ENCODE peak calls at places on chromosomes 6 and 20, in five cellular contexts. Q is CD8-positive, alpha-beta T cell; W is fibroblast of villous mesenchyme; F is HCT116; X is brain microvascular endothelial cell. K is an unnamed sample.

GRCh38 chr6:13286185-13286584 is 42.2 kb downstream of the TBC1D7 start:
- DNase-seq in X (no peak), F (no peak), Q (no peak), W (no peak), K (no peak)

GRCh38 chr6:168041928-168042327 is 37.1 kb downstream of the FRMD1 start:
- DNase-seq in X (no peak), W (no peak), F (no peak), Q (no peak), K (no peak)

GRCh38 chr6:3162067-3162497 is 4.7 kb upstream of the TUBB2A start:
- DNase-seq in X (no peak), Q (no peak), F (no peak), W (peak), K (no peak)

GRCh38 chr6:39225543-39225942 is 3.7 kb downstream of the KCNK5 start:
- DNase-seq in W (no peak), Q (no peak), X (no peak), F (no peak), K (no peak)

GRCh38 chr6:2579241-2579761 is 171.4 kb downstream of the MYLK4 start:
- DNase-seq in X (peak), F (no peak), Q (no peak), W (no peak), K (no peak)

GRCh38 chr20:31740208-31740607 is 1.1 kb downstream of the TPX2 start:
- DNase-seq in F (no peak), W (peak), X (peak), Q (peak), K (no peak)

GRCh38 chr6:37072526-37072925 is 67.1 kb downstream of the FGD2 start:
- DNase-seq in W (no peak), Q (no peak), F (no peak), X (no peak), K (no peak)

GRCh38 chr20:58550661-58551060 is 35.5 kb upstream of the APCDD1L start:
- DNase-seq in F (no peak), X (peak), Q (no peak), W (peak), K (no peak)

GRCh38 chr6:122079906-122080305 is 319.5 kb upstream of the HSF2 start:
- DNase-seq in X (no peak), Q (no peak), W (peak), F (no peak), K (no peak)

GRCh38 chr6:115120394-115120793 is 777.6 kb upstream of the HS3ST5 start:
- DNase-seq in W (no peak), Q (no peak), F (no peak), X (no peak), K (no peak)

GRCh38 chr6:165850434-165851019 is 187.5 kb upstream of the PDE10A start:
- DNase-seq in W (peak), X (peak), F (peak), Q (peak), K (peak)

GRCh38 chr6:41092421-41093140 is 19.8 kb downstream of the NFYA start:
- DNase-seq in X (peak), Q (no peak), W (peak), F (no peak), K (no peak)
- TF ChIP-seq CTCF in X (peak), Q (no peak), W (peak), F (peak), K (no peak)

DNA sequence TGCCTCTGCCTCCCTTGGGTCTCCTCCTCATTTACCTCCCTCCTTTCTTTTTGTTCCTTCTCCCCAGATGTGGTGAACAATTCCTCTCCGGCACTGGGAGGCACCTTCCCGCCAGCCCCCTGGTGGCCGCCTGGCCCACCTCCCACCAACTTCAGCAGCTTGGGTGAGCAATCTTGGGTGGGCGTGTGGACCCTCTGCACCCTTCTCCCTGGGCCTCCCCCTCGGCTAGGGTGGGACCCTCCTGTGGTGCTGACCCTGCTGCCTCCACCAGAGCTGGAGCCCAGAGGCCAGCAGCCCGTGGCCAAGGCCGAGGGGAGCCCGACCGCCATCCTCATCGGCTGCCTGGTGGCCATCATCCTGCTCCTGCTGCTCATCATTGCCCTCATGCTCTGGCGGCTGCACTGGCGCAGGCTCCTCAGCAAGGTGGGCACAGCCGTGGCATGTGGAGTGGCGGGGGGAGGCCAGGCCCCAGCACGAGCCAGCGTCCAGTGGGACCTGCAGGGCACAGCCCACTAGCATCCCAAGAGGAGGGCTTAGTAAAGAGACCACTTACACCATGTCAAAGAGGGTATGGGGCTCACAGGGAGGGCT is 8.8 kb downstream of the DDR1 start:
- DNase-seq in F (no peak), X (no peak), W (no peak), Q (no peak), K (no peak)
- TF ChIP-seq CTCF in F (no peak), X (peak), W (peak), Q (no peak), K (peak)

GRCh38 chr20:46011631-46012482 is 3.1 kb downstream of the MMP9 start:
- DNase-seq in F (peak), W (peak), X (no peak), Q (no peak), K (peak)
- TF ChIP-seq CTCF in F (peak), W (peak), X (peak), Q (no peak), K (peak)

DNA sequence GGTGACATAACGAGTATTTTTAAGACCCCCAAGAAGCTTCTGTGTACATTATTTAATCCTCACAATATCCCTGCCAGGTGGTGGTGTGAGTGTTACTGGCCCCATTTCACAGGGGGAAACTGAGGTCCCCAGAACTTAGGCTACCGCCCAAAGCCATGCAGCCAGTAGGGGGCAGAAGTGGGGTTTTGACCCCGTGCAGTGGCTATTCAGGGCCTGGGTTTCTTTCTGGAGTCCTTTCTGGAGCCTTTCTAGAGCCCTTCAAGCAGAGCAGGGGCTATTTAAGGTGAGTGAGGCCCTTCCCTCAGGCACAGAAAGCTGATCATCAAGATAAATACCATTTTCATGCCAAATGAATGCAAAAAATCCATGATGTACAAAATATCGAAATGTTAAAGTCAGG is 59.0 kb downstream of the CTCFL start:
- DNase-seq in Q (no peak), W (no peak), X (no peak), F (no peak), K (no peak)
- TF ChIP-seq CTCF in Q (no peak), W (no peak), X (peak), F (peak), K (peak)

GRCh38 chr20:50744143-50744792 is 12.9 kb downstream of the PARD6B start:
- DNase-seq in X (peak), Q (no peak), W (peak), F (peak), K (no peak)
- TF ChIP-seq CTCF in X (peak), Q (no peak), W (peak), F (peak), K (no peak)

GRCh38 chr6:33583591-33584155 is 3.6 kb upstream of the BAK1 start:
- DNase-seq in X (no peak), F (no peak), Q (no peak), W (no peak), K (peak)
- TF ChIP-seq CTCF in X (peak), F (no peak), Q (no peak), W (peak), K (peak)